ENCODE peak calls at places on chromosomes 13 and 19, in seven cellular contexts. Y is Peyer's patch, O is spleen, Z is uterus, W is suprapubic skin, X is ovary, H is right lobe of liver. F is an unnamed sample.

GRCh38 chr13:21637296-21637695 is 33.3 kb upstream of the MICU2 start:
- DNase-seq in Y (no peak), W (no peak), Z (no peak), H (no peak), O (peak; percentile 76), X (peak; percentile 15), F (no peak)

GRCh38 chr13:99909836-99910619 is 61.5 kb downstream of the ZIC5 start:
- DNase-seq in X (no peak), Y (no peak), O (no peak), H (peak; percentile 76), W (no peak), Z (no peak), F (no peak)

GRCh38 chr13:90201198-90201597 is 1146.3 kb upstream of the MIR17HG start:
- DNase-seq in H (no peak), Y (no peak), W (no peak), Z (no peak), O (no peak), X (no peak), F (no peak)

GRCh38 chr13:21232196-21232595 is 55.7 kb downstream of the MRPL57 start:
- DNase-seq in W (no peak), X (peak; percentile 24), O (no peak), Y (no peak), H (no peak), Z (peak; percentile 62), F (no peak)

GRCh38 chr13:40271511-40271910 is 394.9 kb downstream of the FOXO1 start:
- DNase-seq in W (no peak), Y (peak; percentile 21), O (no peak), Z (peak; percentile 30), H (no peak), X (no peak), F (no peak)

GRCh38 chr13:106477303-106477702 is 58.2 kb downstream of the EFNB2 start:
- DNase-seq in Z (no peak), W (no peak), H (no peak), O (no peak), Y (no peak), X (no peak), F (no peak)

GRCh38 chr19:35986664-35987570 is 8.1 kb upstream of the SDHAF1 start:
- DNase-seq in Y (peak; percentile 59), H (no peak), Z (no peak), X (no peak), O (peak; percentile 87), W (no peak), F (peak; percentile 34)

GRCh38 chr13:99955747-99956472 is 15.7 kb downstream of the ZIC5 start:
- DNase-seq in Y (no peak), H (no peak), W (peak; percentile 71), Z (no peak), O (no peak), X (peak; percentile 42), F (no peak)

GRCh38 chr19:29489182-29489951 is 36.4 kb upstream of the VSTM2B start:
- DNase-seq in W (no peak), O (no peak), Z (no peak), X (no peak), H (no peak), Y (no peak), F (no peak)

GRCh38 chr19:14073925-14074838 is 1.6 kb downstream of the MISP3 start:
- DNase-seq in O (peak; percentile 84), Y (no peak), H (no peak), W (no peak), X (peak; percentile 44), Z (peak; percentile 33), F (peak; percentile 36)

GRCh38 chr13:101572456-101572855 is 120.0 kb downstream of the ITGBL1 start:
- DNase-seq in O (no peak), Z (no peak), W (no peak), H (no peak), Y (no peak), X (no peak), F (no peak)

GRCh38 chr19:46756544-46756888 is 10.3 kb upstream of the STRN4 start:
- DNase-seq in Z (no peak), H (peak; percentile 52), X (no peak), W (no peak), Y (no peak), O (no peak), F (no peak)

GRCh38 chr19:46040952-46041500 is at the start of gene IGFL4:
- DNase-seq in O (no peak), Z (no peak), Y (no peak), X (no peak), H (no peak), W (no peak), F (no peak)

GRCh38 chr13:91280806-91281205 is 66.7 kb upstream of the MIR17HG start:
- DNase-seq in Y (no peak), W (no peak), X (no peak), Z (no peak), H (no peak), O (no peak), F (no peak)

GRCh38 chr19:17677002-17677401 is 11.2 kb downstream of the UNC13A start:
- DNase-seq in W (no peak), H (no peak), O (no peak), X (no peak), Y (no peak), Z (no peak), F (no peak)

GRCh38 chr13:110528371-110528770 is 33.2 kb downstream of the RAB20 start:
- DNase-seq in X (no peak), W (no peak), Y (no peak), Z (no peak), O (no peak), H (no peak), F (no peak)

GRCh38 chr13:90709329-90709728 is 638.2 kb upstream of the MIR17HG start:
- DNase-seq in O (no peak), Y (no peak), Z (no peak), W (no peak), H (no peak), X (no peak), F (no peak)

GRCh38 chr13:93670858-93671257 is 444.3 kb downstream of the GPC6 start:
- DNase-seq in Y (no peak), X (no peak), H (no peak), W (no peak), O (no peak), Z (no peak), F (no peak)

GRCh38 chr19:53102701-53103140 is 501 bp downstream of the ZNF160 start:
- DNase-seq in H (peak; percentile 40), W (no peak), Z (peak; percentile 26), X (no peak), O (peak; percentile 86), Y (peak; percentile 25), F (peak; percentile 46)

GRCh38 chr19:32223595-32224370 is 121.6 kb upstream of the ZNF507 start:
- DNase-seq in H (no peak), O (no peak), W (no peak), Y (no peak), Z (no peak), X (no peak), F (no peak)

GRCh38 chr19:47561440-47562045 is 11.4 kb downstream of the ZNF541 start:
- DNase-seq in O (no peak), Z (no peak), X (no peak), Y (no peak), H (no peak), W (no peak), F (no peak)

GRCh38 chr19:54168174-54168917 is 4.6 kb downstream of the TMC4 start:
- DNase-seq in Z (peak; percentile 91), O (peak; percentile 98), X (peak; percentile 95), Y (peak; percentile 89), W (peak; percentile 95), H (peak; percentile 91), F (peak; percentile 91)

GRCh38 chr13:79459906-79460305 is 21.0 kb upstream of the NDFIP2 start:
- DNase-seq in Z (no peak), O (no peak), X (no peak), Y (no peak), W (no peak), H (no peak), F (no peak)

GRCh38 chr19:11410682-11411081 is 8.4 kb downstream of the RGL3 start:
- DNase-seq in Z (no peak), H (no peak), O (no peak), W (no peak), X (no peak), Y (no peak), F (no peak)

GRCh38 chr13:49132479-49133002 is 87.6 kb upstream of the MLNR start:
- DNase-seq in Y (no peak), X (no peak), H (no peak), Z (no peak), O (no peak), W (no peak), F (no peak)
- H3K27me3 ChIP-seq in Y (no peaks in the 10 kb centered on the region), X (no peaks in the 10 kb centered on the region), H (no peaks in the 10 kb centered on the region), Z (no peaks in the 10 kb centered on the region), O (no peaks in the 10 kb centered on the region), W (no peaks in the 10 kb centered on the region), F (no peaks in the 10 kb centered on the region)

GRCh38 chr19:15456441-15456840 is 6.7 kb upstream of the WIZ start:
- DNase-seq in O (no peak), W (no peak), X (no peak), Z (no peak), H (no peak), Y (no peak), F (no peak)
- TF ChIP-seq POLR2A in O (no peak), W (no peak), X (no peak), Z (no peak), H (no peak), Y (no peak), F (no peak)

GRCh38 chr13:112674412-112675383 is 15.1 kb upstream of the ATP11A start:
- DNase-seq in Z (no peak), W (peak; percentile 64), X (no peak), O (no peak), Y (no peak), H (no peak), F (no peak)
- H3K4me3 ChIP-seq in Z (no peak overlapping the region), W (no peak overlapping the region), X (no peak overlapping the region), O (no peak overlapping the region), Y (no peak overlapping the region), H (no peak overlapping the region), F (no peak overlapping the region)

GRCh38 chr13:27810461-27810860 is 18.2 kb downstream of the GSX1 start:
- DNase-seq in O (no peak), W (no peak), H (no peak), Y (no peak), X (no peak), Z (no peak), F (no peak)

GRCh38 chr13:27810009-27810408 is 17.7 kb downstream of the GSX1 start:
- DNase-seq in O (no peak), X (no peak), Z (no peak), W (no peak), H (no peak), Y (no peak), F (no peak)

GRCh38 chr13:27808866-27809546 is 16.7 kb downstream of the GSX1 start:
- DNase-seq in H (no peak), O (no peak), Y (no peak), W (no peak), Z (no peak), X (no peak), F (no peak)

DNA sequence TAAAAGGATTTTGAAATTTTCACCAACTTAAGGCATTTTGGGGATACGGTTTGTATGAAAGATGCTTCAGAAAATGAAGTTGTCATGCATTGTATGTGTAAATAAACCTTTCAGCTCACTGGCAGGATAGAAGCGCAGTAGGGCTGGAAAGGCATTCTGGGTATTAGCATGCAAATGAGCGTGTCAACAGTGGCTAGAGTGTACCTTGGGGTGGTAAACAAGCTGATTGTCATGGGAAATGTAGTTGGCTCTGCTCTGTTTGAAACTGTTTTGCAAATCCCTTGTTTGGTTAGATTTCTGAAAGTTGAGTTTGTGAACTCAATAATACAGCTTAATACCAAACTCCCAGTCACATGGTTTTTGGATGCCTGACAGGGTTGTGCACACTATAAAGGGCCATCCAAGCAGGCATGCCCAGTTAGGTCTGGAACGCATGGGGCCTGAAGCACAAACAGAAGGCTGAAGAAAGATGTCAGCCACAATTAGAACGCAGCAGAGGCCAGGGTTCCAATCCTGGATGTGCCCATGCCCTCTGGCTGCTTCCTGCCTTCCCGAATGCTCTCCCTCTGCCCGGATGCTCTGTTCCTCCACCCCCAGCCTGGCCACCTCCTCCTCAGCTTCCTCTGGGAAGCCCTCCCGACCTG is 14.6 kb downstream of the GSX1 start:
- DNase-seq in Y (no peak), W (no peak), H (no peak), X (no peak), O (no peak), Z (no peak), F (no peak)
- H3K27me3 ChIP-seq in Y (no peaks in the 10 kb centered on the region), W (peaks cover 77% of the 10 kb centered on the region), H (no peaks in the 10 kb centered on the region), X (no peaks in the 10 kb centered on the region), O (no peaks in the 10 kb centered on the region), Z (no peaks in the 10 kb centered on the region), F (peaks cover 75% of the 10 kb centered on the region)